ENCODE peak calls at places on chromosomes 4 and X, in nine cellular contexts. S is CD8-positive, alpha-beta memory T cell; H is tibial nerve; V is naive thymus-derived CD4-positive, alpha-beta T cell; F is right cardiac atrium; T is tibial artery; J is H9; R is endothelial cell of umbilical vein; P is A549. O is an unnamed sample.

GRCh38 chr4:110487873-110488272 is 11.9 kb downstream of the ENPEP start:
- DNase-seq in S (no peak), H (no peak), V (no peak), F (no peak), T (no peak), J (no peak), R (no peak), P (no peak), O (no peak)

GRCh38 chr4:176123710-176124407 is 58.2 kb downstream of the WDR17 start:
- DNase-seq in S (no peak), H (no peak), V (no peak), F (peak; percentile 24), T (no peak), J (peak; percentile 56), R (peak; percentile 5), P (peak; percentile 18), O (peak; percentile 33)

GRCh38 chr4:25839687-25840086 is 23.1 kb downstream of the SEL1L3 start:
- DNase-seq in S (no peak), H (no peak), V (no peak), F (no peak), T (no peak), J (no peak), R (no peak), P (no peak), O (no peak)

GRCh38 chr4:32689520-32689919 is 1969.4 kb downstream of the PCDH7 start:
- DNase-seq in S (no peak), H (no peak), V (no peak), F (no peak), T (no peak), J (no peak), R (no peak), P (peak; percentile 15), O (no peak)

GRCh38 chr4:138234254-138234653 is 7.9 kb downstream of the SLC7A11 start:
- DNase-seq in S (no peak), H (no peak), V (no peak), F (no peak), T (no peak), J (no peak), R (no peak), P (no peak), O (no peak)

GRCh38 chrX:103376979-103377324 is 614 bp downstream of the BEX3 start:
- DNase-seq in S (no peak), H (no peak), V (no peak), F (no peak), T (no peak), J (peak; percentile 53), R (peak; percentile 34), P (peak; percentile 24), O (no peak)

GRCh38 chr4:155666701-155667537 is at the start of gene GUCY1A1:
- DNase-seq in S (no peak), H (no peak), V (no peak), F (peak; percentile 62), T (peak; percentile 74), J (peak; percentile 63), R (peak; percentile 61), P (no peak), O (peak; percentile 87)

GRCh38 chr4:109125084-109125483 is 177.4 kb downstream of the COL25A1 start:
- DNase-seq in S (no peak), H (no peak), V (no peak), F (no peak), T (no peak), J (no peak), R (no peak), P (no peak), O (no peak)

GRCh38 chr4:4577359-4577875 is 35.6 kb upstream of the STX18 start:
- DNase-seq in S (no peak), H (no peak), V (no peak), F (no peak), T (no peak), J (no peak), R (no peak), P (no peak), O (no peak)

GRCh38 chr4:113394730-113395530 is 345.5 kb downstream of the ANK2 start:
- DNase-seq in S (peak; percentile 30), H (no peak), V (no peak), F (no peak), T (no peak), J (peak; percentile 51), R (peak; percentile 92), P (peak; percentile 78), O (no peak)

GRCh38 chr4:113049421-113050355 is at the start of gene ANK2:
- DNase-seq in S (no peak), H (no peak), V (no peak), F (no peak), T (no peak), J (peak; percentile 87), R (no peak), P (no peak), O (no peak)

GRCh38 chrX:143536176-143536575 is 18.9 kb upstream of the SPANXN3 start:
- DNase-seq in S (no peak), H (no peak), V (no peak), F (no peak), T (no peak), J (no peak), R (no peak), P (no peak), O (no peak)

GRCh38 chr4:112060212-112060611 is 85.0 kb upstream of the FAM241A start:
- DNase-seq in S (no peak), H (no peak), V (no peak), F (no peak), T (no peak), J (no peak), R (peak; percentile 59), P (peak; percentile 31), O (no peak)

GRCh38 chr4:135032670-135033069 is 831.1 kb upstream of the PABPC4L start:
- DNase-seq in S (no peak), H (no peak), V (no peak), F (no peak), T (no peak), J (no peak), R (no peak), P (no peak), O (no peak)

GRCh38 chr4:114282937-114283336 is 303.5 kb upstream of the ARSJ start:
- DNase-seq in S (no peak), H (no peak), V (no peak), F (no peak), T (no peak), J (no peak), R (no peak), P (no peak), O (no peak)

GRCh38 chr4:108466936-108467902 is 153.2 kb upstream of the RPL34 start:
- DNase-seq in S (no peak), H (no peak), V (no peak), F (no peak), T (no peak), J (no peak), R (no peak), P (no peak), O (no peak)

GRCh38 chr4:165367040-165367439 is 11.8 kb upstream of the CPE start:
- DNase-seq in S (no peak), H (no peak), V (no peak), F (no peak), T (no peak), J (no peak), R (no peak), P (no peak), O (no peak)

GRCh38 chr4:6549890-6550620 is 24.9 kb upstream of the MAN2B2 start:
- DNase-seq in S (no peak), H (no peak), V (no peak), F (no peak), T (no peak), J (no peak), R (no peak), P (no peak), O (no peak)

GRCh38 chrX:39772057-39772832 is 325.5 kb downstream of the BCOR start:
- DNase-seq in S (no peak), H (no peak), V (no peak), F (no peak), T (no peak), J (peak; percentile 95), R (peak; percentile 44), P (no peak), O (peak; percentile 36)

GRCh38 chr4:108272566-108272965 is 103.8 kb upstream of the LEF1 start:
- DNase-seq in S (no peak), H (no peak), V (no peak), F (no peak), T (no peak), J (no peak), R (no peak), P (no peak), O (no peak)

GRCh38 chr4:56293121-56293520 is 94.2 kb downstream of the AASDH start:
- DNase-seq in S (no peak), H (no peak), V (no peak), F (no peak), T (no peak), J (no peak), R (no peak), P (no peak), O (no peak)

GRCh38 chrX:13110427-13111324 is 66.3 kb upstream of the FAM9C start:
- DNase-seq in S (no peak), H (no peak), V (no peak), F (peak; percentile 53), T (peak; percentile 83), J (no peak), R (peak; percentile 89), P (peak; percentile 99), O (peak; percentile 49)

GRCh38 chr4:102799816-102800215 is 27.5 kb downstream of the UBE2D3 start:
- DNase-seq in S (no peak), H (no peak), V (no peak), F (no peak), T (no peak), J (no peak), R (no peak), P (no peak), O (no peak)

GRCh38 chr4:81648576-81649272 is 177.0 kb upstream of the RASGEF1B start:
- DNase-seq in S (peak; percentile 3), H (no peak), V (no peak), F (no peak), T (no peak), J (no peak), R (no peak), P (no peak), O (no peak)
- H3K4me1 ChIP-seq in S (peaks cover 16% of the 10 kb centered on the region), H (peaks cover 9% of the 10 kb centered on the region), V (peaks cover 16% of the 10 kb centered on the region), F (peaks cover 4% of the 10 kb centered on the region), T (peaks cover 2% of the 10 kb centered on the region), J (peaks cover 7% of the 10 kb centered on the region), R (no peaks in the 10 kb centered on the region), P (no peaks in the 10 kb centered on the region), O (no peaks in the 10 kb centered on the region)

GRCh38 chrX:154733072-154733425 is 17.8 kb downstream of the GAB3 start:
- DNase-seq in S (no peak), H (no peak), V (no peak), F (no peak), T (no peak), J (no peak), R (no peak), P (peak; percentile 26), O (no peak)
- H3K4me1 ChIP-seq in S (peaks cover 85% of the 10 kb centered on the region), H (peaks cover 25% of the 10 kb centered on the region), V (peaks cover 43% of the 10 kb centered on the region), F (peaks cover 36% of the 10 kb centered on the region), T (peaks cover 48% of the 10 kb centered on the region), J (peaks cover 2% of the 10 kb centered on the region), R (peaks cover 95% of the 10 kb centered on the region), P (peaks cover 60% of the 10 kb centered on the region), O (peaks cover 93% of the 10 kb centered on the region)

GRCh38 chr4:2261110-2261852 is 628 bp downstream of the MXD4 start:
- DNase-seq in S (peak; percentile 60), H (peak; percentile 30), V (peak; percentile 61), F (peak; percentile 61), T (peak; percentile 79), J (no peak), R (peak; percentile 30), P (peak; percentile 24), O (peak; percentile 61)
- H3K4me1 ChIP-seq in S (peaks cover 23% of the 10 kb centered on the region), H (peaks cover 65% of the 10 kb centered on the region), V (peaks cover 8% of the 10 kb centered on the region), F (peaks cover 26% of the 10 kb centered on the region), T (peaks cover 76% of the 10 kb centered on the region), J (peaks cover 2% of the 10 kb centered on the region), R (peaks cover 22% of the 10 kb centered on the region), P (peaks cover 6% of the 10 kb centered on the region), O (peaks cover 66% of the 10 kb centered on the region)

GRCh38 chr4:16846520-16847117 is 51.8 kb downstream of the LDB2 start:
- DNase-seq in S (no peak), H (no peak), V (no peak), F (no peak), T (no peak), J (no peak), R (no peak), P (no peak), O (no peak)
- H3K4me1 ChIP-seq in S (no peaks in the 10 kb centered on the region), H (no peaks in the 10 kb centered on the region), V (no peaks in the 10 kb centered on the region), F (peaks cover 5% of the 10 kb centered on the region), T (no peaks in the 10 kb centered on the region), J (peaks cover 14% of the 10 kb centered on the region), R (peaks cover 8% of the 10 kb centered on the region), P (no peaks in the 10 kb centered on the region), O (peaks cover 19% of the 10 kb centered on the region)

O was measured in upper lobe of left lung.